ENCODE peak calls at places on chromosomes 16 and 17, in eight cellular contexts. One of them, this sample, is unnamed.

GRCh38 chr16:50640391-50640790 is 40.7 kb downstream of the SNX20 start:
- DNase-seq in epithelial cell of esophagus: no peak
- DNase-seq in body of pancreas: no peak
- DNase-seq in GM23338: no peak
- DNase-seq in heart right ventricle: no peak
- DNase-seq in transverse colon: no peak
- DNase-seq in fibroblast of pulmonary artery: no peak
- DNase-seq in kidney epithelial cell: peak; percentile 16
- DNase-seq in this sample: no peak

GRCh38 chr16:28538733-28539596 is at the start of gene NUPR1:
- DNase-seq in epithelial cell of esophagus: peak; percentile 91
- DNase-seq in body of pancreas: peak; percentile 99
- DNase-seq in GM23338: no peak
- DNase-seq in heart right ventricle: peak; percentile 88
- DNase-seq in transverse colon: peak; percentile 94
- DNase-seq in fibroblast of pulmonary artery: peak; percentile 99
- DNase-seq in kidney epithelial cell: no peak
- DNase-seq in this sample: peak; percentile 52

GRCh38 chr16:73329363-73330306 is 281.7 kb upstream of the ZFHX3 start:
- DNase-seq in epithelial cell of esophagus: no peak
- DNase-seq in body of pancreas: peak; percentile 20
- DNase-seq in GM23338: peak; percentile 60
- DNase-seq in heart right ventricle: no peak
- DNase-seq in transverse colon: peak; percentile 10
- DNase-seq in fibroblast of pulmonary artery: no peak
- DNase-seq in kidney epithelial cell: no peak
- DNase-seq in this sample: peak; percentile 80

GRCh38 chr17:2975469-2975958 is 87.9 kb downstream of the OR1D5 start:
- DNase-seq in epithelial cell of esophagus: peak; percentile 78
- DNase-seq in body of pancreas: peak; percentile 42
- DNase-seq in GM23338: no peak
- DNase-seq in heart right ventricle: no peak
- DNase-seq in transverse colon: peak; percentile 40
- DNase-seq in fibroblast of pulmonary artery: peak; percentile 65
- DNase-seq in kidney epithelial cell: no peak
- DNase-seq in this sample: peak; percentile 54

GRCh38 chr17:63764701-63765100 is 8.7 kb downstream of the CCDC47 start:
- DNase-seq in epithelial cell of esophagus: no peak
- DNase-seq in body of pancreas: no peak
- DNase-seq in GM23338: no peak
- DNase-seq in heart right ventricle: no peak
- DNase-seq in transverse colon: no peak
- DNase-seq in fibroblast of pulmonary artery: no peak
- DNase-seq in kidney epithelial cell: no peak
- DNase-seq in this sample: no peak

GRCh38 chr17:17096438-17097178 is 54.4 kb downstream of the MPRIP start:
- DNase-seq in epithelial cell of esophagus: peak; percentile 12
- DNase-seq in body of pancreas: no peak
- DNase-seq in GM23338: no peak
- DNase-seq in heart right ventricle: no peak
- DNase-seq in transverse colon: peak; percentile 41
- DNase-seq in fibroblast of pulmonary artery: peak; percentile 44
- DNase-seq in kidney epithelial cell: no peak
- DNase-seq in this sample: no peak

GRCh38 chr16:50756466-50756865 is 14.6 kb downstream of the CYLD start:
- DNase-seq in epithelial cell of esophagus: peak; percentile 39
- DNase-seq in body of pancreas: no peak
- DNase-seq in GM23338: no peak
- DNase-seq in heart right ventricle: no peak
- DNase-seq in transverse colon: no peak
- DNase-seq in fibroblast of pulmonary artery: no peak
- DNase-seq in kidney epithelial cell: no peak
- DNase-seq in this sample: no peak

GRCh38 chr16:5006348-5007193 is 27.2 kb downstream of the NAGPA start:
- DNase-seq in epithelial cell of esophagus: no peak
- DNase-seq in body of pancreas: no peak
- DNase-seq in GM23338: no peak
- DNase-seq in heart right ventricle: no peak
- DNase-seq in transverse colon: no peak
- DNase-seq in fibroblast of pulmonary artery: no peak
- DNase-seq in kidney epithelial cell: no peak
- DNase-seq in this sample: no peak

GRCh38 chr16:86498661-86499493 is 11.4 kb upstream of the FOXF1 start:
- DNase-seq in epithelial cell of esophagus: no peak
- DNase-seq in body of pancreas: no peak
- DNase-seq in GM23338: no peak
- DNase-seq in heart right ventricle: no peak
- DNase-seq in transverse colon: no peak
- DNase-seq in fibroblast of pulmonary artery: peak; percentile 36
- DNase-seq in kidney epithelial cell: no peak
- DNase-seq in this sample: peak; percentile 74

GRCh38 chr16:55376045-55376444 is 52.0 kb downstream of the IRX6 start:
- DNase-seq in epithelial cell of esophagus: no peak
- DNase-seq in body of pancreas: no peak
- DNase-seq in GM23338: no peak
- DNase-seq in heart right ventricle: no peak
- DNase-seq in transverse colon: no peak
- DNase-seq in fibroblast of pulmonary artery: no peak
- DNase-seq in kidney epithelial cell: no peak
- DNase-seq in this sample: no peak

GRCh38 chr17:78921437-78921971 is 3.7 kb downstream of the TIMP2 start:
- DNase-seq in epithelial cell of esophagus: no peak
- DNase-seq in body of pancreas: peak; percentile 47
- DNase-seq in GM23338: no peak
- DNase-seq in heart right ventricle: peak; percentile 52
- DNase-seq in transverse colon: no peak
- DNase-seq in fibroblast of pulmonary artery: no peak
- DNase-seq in kidney epithelial cell: no peak
- DNase-seq in this sample: no peak

GRCh38 chr17:68289473-68289872 is 1.5 kb downstream of the SLC16A6 start:
- DNase-seq in epithelial cell of esophagus: peak; percentile 75
- DNase-seq in body of pancreas: no peak
- DNase-seq in GM23338: no peak
- DNase-seq in heart right ventricle: no peak
- DNase-seq in transverse colon: no peak
- DNase-seq in fibroblast of pulmonary artery: no peak
- DNase-seq in kidney epithelial cell: no peak
- DNase-seq in this sample: no peak

GRCh38 chr16:73066927-73067670 is 19.2 kb upstream of the ZFHX3 start:
- DNase-seq in epithelial cell of esophagus: peak; percentile 40
- DNase-seq in body of pancreas: no peak
- DNase-seq in GM23338: no peak
- DNase-seq in heart right ventricle: no peak
- DNase-seq in transverse colon: peak; percentile 55
- DNase-seq in fibroblast of pulmonary artery: peak; percentile 82
- DNase-seq in kidney epithelial cell: no peak
- DNase-seq in this sample: peak; percentile 69

GRCh38 chr16:76573281-76573680 is 296.1 kb downstream of the CNTNAP4 start:
- DNase-seq in epithelial cell of esophagus: no peak
- DNase-seq in body of pancreas: no peak
- DNase-seq in GM23338: peak; percentile 11
- DNase-seq in heart right ventricle: no peak
- DNase-seq in transverse colon: no peak
- DNase-seq in fibroblast of pulmonary artery: no peak
- DNase-seq in kidney epithelial cell: no peak
- DNase-seq in this sample: no peak

GRCh38 chr16:86984975-86985655 is 332.1 kb downstream of the C16orf95 start:
- DNase-seq in epithelial cell of esophagus: no peak
- DNase-seq in body of pancreas: no peak
- DNase-seq in GM23338: peak; percentile 12
- DNase-seq in heart right ventricle: peak; percentile 60
- DNase-seq in transverse colon: no peak
- DNase-seq in fibroblast of pulmonary artery: no peak
- DNase-seq in kidney epithelial cell: no peak
- DNase-seq in this sample: peak; percentile 90

GRCh38 chr17:44191941-44192496 is 5.2 kb downstream of the TMUB2 start:
- DNase-seq in epithelial cell of esophagus: no peak
- DNase-seq in body of pancreas: no peak
- DNase-seq in GM23338: peak; percentile 83
- DNase-seq in heart right ventricle: no peak
- DNase-seq in transverse colon: peak; percentile 67
- DNase-seq in fibroblast of pulmonary artery: no peak
- DNase-seq in kidney epithelial cell: no peak
- DNase-seq in this sample: peak; percentile 85

GRCh38 chr16:11706180-11706742 is 36.4 kb downstream of the TXNDC11 start:
- DNase-seq in epithelial cell of esophagus: no peak
- DNase-seq in body of pancreas: peak; percentile 61
- DNase-seq in GM23338: no peak
- DNase-seq in heart right ventricle: peak; percentile 32
- DNase-seq in transverse colon: peak; percentile 50
- DNase-seq in fibroblast of pulmonary artery: no peak
- DNase-seq in kidney epithelial cell: no peak
- DNase-seq in this sample: no peak

GRCh38 chr16:73064227-73064995 is 16.5 kb upstream of the ZFHX3 start:
- DNase-seq in epithelial cell of esophagus: peak; percentile 83
- DNase-seq in body of pancreas: no peak
- DNase-seq in GM23338: peak; percentile 63
- DNase-seq in heart right ventricle: peak; percentile 30
- DNase-seq in transverse colon: no peak
- DNase-seq in fibroblast of pulmonary artery: peak; percentile 88
- DNase-seq in kidney epithelial cell: no peak
- DNase-seq in this sample: peak; percentile 80

GRCh38 chr17:80082403-80083135 is 18.8 kb upstream of the GAA start:
- DNase-seq in epithelial cell of esophagus: peak; percentile 75
- DNase-seq in body of pancreas: peak; percentile 78
- DNase-seq in GM23338: peak; percentile 85
- DNase-seq in heart right ventricle: no peak
- DNase-seq in transverse colon: peak; percentile 57
- DNase-seq in fibroblast of pulmonary artery: peak; percentile 84
- DNase-seq in kidney epithelial cell: no peak
- DNase-seq in this sample: peak; percentile 95

GRCh38 chr17:61495161-61495857 is 43.1 kb downstream of the TBX4 start:
- DNase-seq in epithelial cell of esophagus: peak; percentile 45
- DNase-seq in body of pancreas: no peak
- DNase-seq in GM23338: no peak
- DNase-seq in heart right ventricle: no peak
- DNase-seq in transverse colon: no peak
- DNase-seq in fibroblast of pulmonary artery: peak; percentile 14
- DNase-seq in kidney epithelial cell: no peak
- DNase-seq in this sample: peak; percentile 66

GRCh38 chr16:2296662-2297505 is 29.0 kb upstream of the RNPS1 start:
- DNase-seq in epithelial cell of esophagus: peak; percentile 8
- DNase-seq in body of pancreas: peak; percentile 66
- DNase-seq in GM23338: peak; percentile 74
- DNase-seq in heart right ventricle: no peak
- DNase-seq in transverse colon: no peak
- DNase-seq in fibroblast of pulmonary artery: peak; percentile 35
- DNase-seq in kidney epithelial cell: no peak
- DNase-seq in this sample: peak; percentile 81

DNA sequence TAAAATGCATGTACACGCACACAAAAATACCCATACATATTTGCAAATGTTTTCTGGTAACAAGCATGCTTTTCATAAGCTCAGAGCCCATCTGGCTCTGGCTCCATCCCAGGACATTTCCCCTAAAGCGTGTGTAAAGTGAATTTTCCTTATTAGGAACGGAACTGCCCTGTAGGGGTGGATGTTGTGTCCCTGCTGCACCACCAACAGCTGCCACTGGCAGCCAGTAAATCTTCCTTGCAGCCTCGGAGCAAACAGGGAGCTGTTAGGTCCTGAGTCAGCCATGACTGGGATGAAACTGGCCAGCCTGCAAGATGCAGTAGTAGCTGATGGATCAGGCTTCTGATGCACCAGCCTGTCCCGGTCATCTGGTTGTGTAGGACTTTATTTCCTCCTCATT is 393.6 kb downstream of the UTP18 start:
- DNase-seq in epithelial cell of esophagus: no peak
- DNase-seq in body of pancreas: no peak
- DNase-seq in GM23338: peak; percentile 59
- DNase-seq in heart right ventricle: no peak
- DNase-seq in transverse colon: no peak
- DNase-seq in fibroblast of pulmonary artery: no peak
- DNase-seq in kidney epithelial cell: no peak
- DNase-seq in this sample: peak; percentile 83
- TF ChIP-seq CTCF in epithelial cell of esophagus: no peak
- TF ChIP-seq CTCF in body of pancreas: no peak
- TF ChIP-seq CTCF in GM23338: no peak
- TF ChIP-seq CTCF in heart right ventricle: no peak
- TF ChIP-seq CTCF in transverse colon: no peak
- TF ChIP-seq CTCF in fibroblast of pulmonary artery: no peak
- TF ChIP-seq CTCF in kidney epithelial cell: no peak
- TF ChIP-seq CTCF in this sample: peak; percentile 64

DNA sequence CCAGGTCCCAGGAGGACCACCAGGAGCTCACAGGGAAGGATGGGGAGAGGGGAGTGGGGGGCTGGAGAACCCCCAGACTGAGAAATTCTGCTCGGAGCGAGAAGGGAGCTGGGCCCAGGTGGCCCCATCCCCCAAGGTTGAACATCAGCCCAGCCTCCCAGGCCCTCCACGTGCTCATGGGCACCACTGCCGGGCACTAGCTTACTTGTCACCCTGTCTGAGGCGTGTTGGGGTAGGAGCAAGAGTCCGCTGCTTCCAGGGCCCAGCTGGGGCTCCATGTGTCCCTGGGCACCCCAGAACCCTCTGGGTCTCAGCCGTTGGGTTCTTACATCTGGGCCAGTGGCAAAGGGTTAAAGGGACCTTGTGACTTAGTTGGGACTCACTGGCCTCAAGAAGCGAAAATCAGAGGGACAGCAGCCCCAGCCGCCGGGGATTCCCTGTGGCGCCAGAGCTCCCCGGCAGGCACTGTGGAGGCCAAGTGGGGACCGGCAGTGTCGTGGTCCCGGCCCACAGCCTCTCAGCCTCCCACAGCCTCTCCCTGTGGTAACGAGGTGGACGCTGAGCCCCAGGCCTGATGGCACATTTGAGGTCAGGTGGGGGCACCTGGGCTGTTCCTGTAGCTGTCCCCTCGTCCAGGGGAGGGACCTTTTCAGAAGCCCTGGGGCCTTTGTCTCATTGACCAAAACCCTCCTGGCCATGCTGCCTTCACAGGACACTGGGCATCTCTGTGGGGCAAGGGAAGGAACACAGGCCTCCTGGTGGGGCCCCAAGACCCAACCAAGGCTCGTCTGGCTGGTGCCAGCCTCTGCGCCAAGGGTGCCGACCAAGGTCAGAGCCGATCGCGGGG is 33.7 kb upstream of the CDH15 start:
- DNase-seq in epithelial cell of esophagus: no peak
- DNase-seq in body of pancreas: no peak
- DNase-seq in GM23338: no peak
- DNase-seq in heart right ventricle: peak; percentile 2
- DNase-seq in transverse colon: no peak
- DNase-seq in fibroblast of pulmonary artery: no peak
- DNase-seq in kidney epithelial cell: no peak
- DNase-seq in this sample: no peak
- TF ChIP-seq CTCF in epithelial cell of esophagus: no peak
- TF ChIP-seq CTCF in body of pancreas: no peak
- TF ChIP-seq CTCF in GM23338: no peak
- TF ChIP-seq CTCF in heart right ventricle: no peak
- TF ChIP-seq CTCF in transverse colon: no peak
- TF ChIP-seq CTCF in fibroblast of pulmonary artery: no peak
- TF ChIP-seq CTCF in kidney epithelial cell: no peak
- TF ChIP-seq CTCF in this sample: no peak

GRCh38 chr16:67445441-67445912 is 14.6 kb downstream of the HSD11B2 start:
- DNase-seq in epithelial cell of esophagus: no peak
- DNase-seq in body of pancreas: peak; percentile 47
- DNase-seq in GM23338: no peak
- DNase-seq in heart right ventricle: peak; percentile 67
- DNase-seq in transverse colon: peak; percentile 8
- DNase-seq in fibroblast of pulmonary artery: no peak
- DNase-seq in kidney epithelial cell: no peak
- DNase-seq in this sample: no peak
- TF ChIP-seq CTCF in epithelial cell of esophagus: no peak
- TF ChIP-seq CTCF in body of pancreas: no peak
- TF ChIP-seq CTCF in GM23338: peak; percentile 17
- TF ChIP-seq CTCF in heart right ventricle: no peak
- TF ChIP-seq CTCF in transverse colon: peak; percentile 28
- TF ChIP-seq CTCF in fibroblast of pulmonary artery: no peak
- TF ChIP-seq CTCF in kidney epithelial cell: no peak
- TF ChIP-seq CTCF in this sample: no peak

GRCh38 chr17:39916918-39917317 is 1.5 kb downstream of the GSDMB start:
- DNase-seq in epithelial cell of esophagus: no peak
- DNase-seq in body of pancreas: no peak
- DNase-seq in GM23338: peak; percentile 47
- DNase-seq in heart right ventricle: no peak
- DNase-seq in transverse colon: no peak
- DNase-seq in fibroblast of pulmonary artery: no peak
- DNase-seq in kidney epithelial cell: no peak
- DNase-seq in this sample: no peak
- TF ChIP-seq CTCF in epithelial cell of esophagus: no peak
- TF ChIP-seq CTCF in body of pancreas: no peak
- TF ChIP-seq CTCF in GM23338: peak; percentile 39
- TF ChIP-seq CTCF in heart right ventricle: no peak
- TF ChIP-seq CTCF in transverse colon: no peak
- TF ChIP-seq CTCF in fibroblast of pulmonary artery: peak; percentile 6
- TF ChIP-seq CTCF in kidney epithelial cell: peak; percentile 7
- TF ChIP-seq CTCF in this sample: peak; percentile 61

This sample was measured in endodermal cell.